ENCODE peak calls at places on chromosomes 7 and 10, in four cellular contexts. Q, B, H and W are unnamed samples.

GRCh38 chr10:91042069-91042468 is 121.2 kb upstream of the ANKRD1 start:
- DNase-seq in H (no peak), B (no peak), Q (no peak), W (no peak)

GRCh38 chr7:68176974-68177373 is 1180.3 kb downstream of the TYW1 start:
- DNase-seq in H (peak), B (no peak), Q (peak), W (peak)

GRCh38 chr10:91115618-91116390 is 104.7 kb upstream of the PCGF5 start:
- DNase-seq in Q (no peak), B (no peak), H (no peak), W (no peak)

GRCh38 chr7:80630611-80631010 is 7.8 kb upstream of the CD36 start:
- DNase-seq in B (no peak), H (no peak), Q (peak), W (no peak)

GRCh38 chr7:137590686-137591255 is 247.2 kb upstream of the PTN start:
- DNase-seq in Q (no peak), H (no peak), B (no peak), W (no peak)

GRCh38 chr10:104581884-104582603 is 59.0 kb upstream of the SORCS3 start:
- DNase-seq in B (no peak), H (no peak), Q (no peak), W (no peak)

GRCh38 chr10:88990528-88991160 is at the start of gene FAS:
- DNase-seq in H (peak), Q (no peak), B (peak), W (peak)

GRCh38 chr7:140389445-140389844 is 8.9 kb downstream of the SLC37A3 start:
- DNase-seq in B (no peak), H (no peak), Q (no peak), W (no peak)

GRCh38 chr7:23662983-23663313 is 17.1 kb upstream of the FAM221A start:
- DNase-seq in Q (no peak), H (no peak), B (no peak), W (no peak)

GRCh38 chr10:131651674-131652093 is 249.1 kb upstream of the PPP2R2D start:
- DNase-seq in H (no peak), Q (no peak), B (no peak), W (no peak)

GRCh38 chr7:154794147-154794780 is 208.7 kb downstream of the PAXIP1 start:
- DNase-seq in H (peak), Q (no peak), B (no peak), W (no peak)

GRCh38 chr7:43196379-43196778 is 83.9 kb downstream of the HECW1 start:
- DNase-seq in H (no peak), Q (no peak), B (no peak), W (no peak)

GRCh38 chr10:86950349-86950748 is 7.1 kb downstream of the MMRN2 start:
- DNase-seq in B (no peak), Q (no peak), H (peak), W (no peak)

GRCh38 chr10:128121750-128122412 is 4.3 kb downstream of the MKI67 start:
- DNase-seq in B (no peak), H (no peak), Q (no peak), W (no peak)

GRCh38 chr10:107144490-107144889 is 20.0 kb downstream of the SORCS1 start:
- DNase-seq in Q (no peak), H (no peak), B (no peak), W (no peak)

GRCh38 chr7:158110661-158111555 is 476.7 kb downstream of the PTPRN2 start:
- DNase-seq in B (no peak), H (peak), Q (peak), W (peak)

GRCh38 chr10:111103196-111103595 is 26.4 kb downstream of the ADRA2A start:
- DNase-seq in Q (no peak), H (no peak), B (no peak), W (no peak)

GRCh38 chr7:55476852-55477780 is 95.2 kb downstream of the VOPP1 start:
- DNase-seq in Q (no peak), B (no peak), H (no peak), W (no peak)

GRCh38 chr10:5945561-5946418 is 31.6 kb downstream of the IL15RA start:
- DNase-seq in H (peak), B (no peak), Q (no peak), W (no peak)

GRCh38 chr7:8103282-8103681 is 134.7 kb downstream of the GLCCI1 start:
- DNase-seq in H (no peak), Q (no peak), B (no peak), W (no peak)

GRCh38 chr7:30933124-30933893 is 21.7 kb downstream of the AQP1 start:
- DNase-seq in Q (no peak), H (no peak), B (no peak), W (no peak)

GRCh38 chr10:119996944-119997343 is 104.4 kb downstream of the SEC23IP start:
- DNase-seq in H (no peak), B (no peak), Q (no peak), W (no peak)

GRCh38 chr10:31318382-31318853 is 598 bp upstream of the ZEB1 start:
- DNase-seq in Q (no peak), H (no peak), B (peak), W (peak)

GRCh38 chr7:88455696-88456095 is 149.0 kb upstream of the STEAP4 start:
- DNase-seq in B (no peak), H (no peak), Q (no peak), W (no peak)

GRCh38 chr7:66950763-66951162 is 29.7 kb downstream of the TMEM248 start:
- DNase-seq in B (no peak), H (no peak), Q (no peak), W (no peak)

GRCh38 chr10:86632009-86632800 is 22.1 kb upstream of the OPN4 start:
- DNase-seq in H (no peak), Q (no peak), B (no peak), W (no peak)

GRCh38 chr10:69632516-69633199 is 2.6 kb downstream of the FAM241B start:
- DNase-seq in B (no peak), H (no peak), Q (no peak), W (no peak)

GRCh38 chr10:1287493-1288480 is 231.6 kb downstream of the WDR37 start:
- DNase-seq in Q (no peak), B (no peak), H (no peak), W (no peak)

GRCh38 chr7:119256446-119257131 is 1016.4 kb upstream of the KCND2 start:
- DNase-seq in Q (peak), B (no peak), H (no peak), W (no peak)

GRCh38 chr10:80260295-80261243 is 28.9 kb downstream of the MAT1A start:
- DNase-seq in H (peak), B (no peak), Q (no peak), W (no peak)

GRCh38 chr7:22859676-22860290 is 37.1 kb upstream of the TOMM7 start:
- DNase-seq in H (no peak), B (no peak), Q (no peak), W (no peak)

GRCh38 chr7:57205000-57205399 is 72.8 kb upstream of the ZNF479 start:
- DNase-seq in Q (no peak), H (no peak), B (no peak), W (no peak)

GRCh38 chr10:28920091-28920490 is 242.8 kb downstream of the BAMBI start:
- DNase-seq in Q (no peak), B (no peak), H (no peak), W (no peak)

GRCh38 chr7:32941996-32942782 is 15.1 kb upstream of the FKBP9 start:
- DNase-seq in B (peak), Q (peak), H (peak), W (peak)

GRCh38 chr10:55410415-55410885 is 609.4 kb upstream of the PCDH15 start:
- DNase-seq in B (no peak), Q (peak), H (no peak), W (no peak)

GRCh38 chr10:5574642-5575131 is 49.9 kb downstream of the CALML3 start:
- DNase-seq in B (no peak), H (peak), Q (no peak), W (no peak)